ENCODE peak calls at places on chromosomes 5 and 9, in seven cellular contexts. N is fibroblast of lung, H is lung, Z is heart right ventricle, C is Caco-2, A is cardiac fibroblast, Q is dorsolateral prefrontal cortex. P is an unnamed sample.

GRCh38 chr5:66958984-66959641 is 237.5 kb downstream of the CD180 start:
- DNase-seq in A (peak), H (peak), C (no peak), Q (peak), Z (peak), N (peak), P (peak)

GRCh38 chr5:55407059-55407684 is 99.4 kb downstream of the MTREX start:
- DNase-seq in A (peak), N (peak), C (no peak), H (no peak), Z (peak), Q (no peak), P (peak)

GRCh38 chr9:76887951-76888350 is 18.0 kb downstream of the PRUNE2 start:
- DNase-seq in Z (no peak), Q (no peak), A (no peak), H (no peak), C (no peak), N (peak), P (no peak)

GRCh38 chr5:35853652-35854051 is 3.0 kb upstream of the IL7R start:
- DNase-seq in C (no peak), A (no peak), Q (no peak), H (no peak), Z (no peak), N (no peak), P (no peak)

GRCh38 chr9:115746496-115746895 is 407.1 kb upstream of the PAPPA start:
- DNase-seq in Q (no peak), H (no peak), N (peak), Z (no peak), A (no peak), C (no peak), P (no peak)

GRCh38 chr5:148421661-148422060 is 37.9 kb downstream of the FBXO38 start:
- DNase-seq in C (no peak), A (no peak), Z (no peak), N (no peak), Q (no peak), H (no peak), P (no peak)

GRCh38 chr5:82168294-82168693 is 109.9 kb downstream of the RPS23 start:
- DNase-seq in N (peak), Z (no peak), Q (no peak), A (no peak), H (no peak), C (no peak), P (no peak)

GRCh38 chr9:80144856-80145255 is 573.1 kb downstream of the TLE4 start:
- DNase-seq in Z (no peak), C (no peak), N (no peak), Q (no peak), A (no peak), H (no peak), P (no peak)

GRCh38 chr9:75088646-75089368 is 493 bp downstream of the OSTF1 start:
- DNase-seq in Z (peak), N (peak), C (peak), Q (no peak), H (peak), A (peak), P (peak)

GRCh38 chr9:35649431-35650340 is 1.0 kb downstream of the SIT1 start:
- DNase-seq in N (no peak), H (no peak), C (no peak), A (peak), Q (no peak), Z (no peak), P (peak)

GRCh38 chr9:108813951-108814601 is 41.7 kb downstream of the ACTL7B start:
- DNase-seq in C (no peak), N (peak), Z (peak), A (peak), H (no peak), Q (no peak), P (peak)

GRCh38 chr9:127279717-127280285 is 15.2 kb downstream of the GARNL3 start:
- DNase-seq in A (no peak), N (no peak), Q (no peak), C (no peak), Z (no peak), H (no peak), P (no peak)

GRCh38 chr9:108837530-108837929 is 18.3 kb downstream of the ACTL7B start:
- DNase-seq in N (no peak), A (no peak), Z (no peak), C (no peak), H (no peak), Q (no peak), P (no peak)

GRCh38 chr5:149672701-149673455 is 57.2 kb upstream of the PPARGC1B start:
- DNase-seq in C (no peak), N (no peak), H (no peak), Q (no peak), Z (no peak), A (no peak), P (no peak)

GRCh38 chr5:73095564-73096238 is 24.7 kb upstream of the TMEM171 start:
- DNase-seq in N (peak), Z (no peak), Q (no peak), A (no peak), C (no peak), H (no peak), P (no peak)

GRCh38 chr9:7210854-7211637 is 453.3 kb downstream of the KDM4C start:
- DNase-seq in Q (no peak), N (no peak), C (no peak), Z (no peak), H (no peak), A (no peak), P (no peak)

GRCh38 chr9:91001146-91001611 is 199.6 kb downstream of the SYK start:
- DNase-seq in N (peak), C (no peak), A (peak), Q (no peak), Z (no peak), H (no peak), P (peak)

GRCh38 chr9:136996361-136997281 is at the start of gene CLIC3:
- DNase-seq in H (peak), N (peak), A (no peak), Q (no peak), Z (no peak), C (peak), P (no peak)

GRCh38 chr5:124453221-124454032 is 293.0 kb downstream of the ZNF608 start:
- DNase-seq in Z (no peak), A (peak), Q (no peak), H (no peak), N (peak), C (no peak), P (peak)

GRCh38 chr9:134329576-134329855 is 3.3 kb downstream of the RXRA start:
- DNase-seq in Z (no peak), Q (no peak), C (no peak), H (no peak), A (no peak), N (no peak), P (no peak)

GRCh38 chr5:3249401-3249800 is 346.2 kb upstream of the IRX1 start:
- DNase-seq in H (no peak), Q (no peak), N (no peak), C (no peak), Z (no peak), A (no peak), P (no peak)

GRCh38 chr5:172906436-172906835 is 52.8 kb upstream of the RPL26L1 start:
- DNase-seq in A (peak), H (no peak), N (peak), Q (no peak), C (no peak), Z (no peak), P (peak)

GRCh38 chr9:70262384-70262783 is 3.6 kb downstream of the SMC5 start:
- DNase-seq in A (no peak), C (no peak), Z (no peak), H (no peak), N (no peak), Q (no peak), P (no peak)
- H3K4me3 ChIP-seq in A (no peak), C (no peak), Z (no peak), H (no peak), N (no peak), Q (no peak), P (no peak)

GRCh38 chr5:60887096-60887495 is 43.0 kb upstream of the ELOVL7 start:
- DNase-seq in H (no peak), A (no peak), Z (no peak), Q (no peak), C (no peak), N (no peak), P (no peak)

GRCh38 chr5:60888359-60889061 is 44.4 kb upstream of the ELOVL7 start:
- DNase-seq in A (no peak), H (no peak), C (no peak), Q (no peak), Z (no peak), N (no peak), P (no peak)

GRCh38 chr5:60886158-60886557 is 42.1 kb upstream of the ELOVL7 start:
- DNase-seq in H (no peak), Z (no peak), C (no peak), A (no peak), Q (no peak), N (no peak), P (no peak)

DNA sequence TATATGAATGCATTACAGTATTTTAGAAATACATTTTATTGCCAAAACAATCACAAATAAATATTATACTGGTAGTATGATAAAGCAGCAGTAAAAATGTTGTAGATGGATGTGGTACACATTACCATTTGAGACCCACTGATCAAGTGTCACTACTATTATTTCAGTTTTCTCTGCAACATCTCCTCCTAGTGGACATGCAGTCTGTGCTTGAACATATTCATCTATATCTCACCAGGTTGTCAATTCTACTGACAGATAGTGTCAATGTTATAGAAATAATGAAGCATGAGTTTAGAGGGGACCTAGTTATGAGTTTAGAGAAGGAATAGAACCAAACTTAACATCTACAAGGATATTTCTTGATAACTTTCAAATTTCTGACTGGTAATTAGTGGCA is 39.2 kb upstream of the ELOVL7 start:
- DNase-seq in Z (no peak), Q (no peak), A (peak), N (no peak), C (no peak), H (no peak), P (peak)
- TF ChIP-seq CTCF in Z (no peak), Q (peak), A (peak), N (peak), C (peak), H (no peak), P (peak)

GRCh38 chr5:40410231-40410861 is 269.4 kb upstream of the PTGER4 start:
- DNase-seq in H (no peak), Z (peak), A (peak), N (peak), C (no peak), Q (no peak), P (peak)

GRCh38 chr5:40409600-40409999 is 270.1 kb upstream of the PTGER4 start:
- DNase-seq in N (no peak), A (no peak), Q (no peak), H (no peak), C (no peak), Z (no peak), P (no peak)

GRCh38 chr5:40414922-40415321 is 264.8 kb upstream of the PTGER4 start:
- DNase-seq in A (no peak), Q (no peak), C (no peak), H (no peak), Z (no peak), N (no peak), P (no peak)

GRCh38 chr5:40413747-40414146 is 266.0 kb upstream of the PTGER4 start:
- DNase-seq in Q (no peak), Z (no peak), A (peak), H (no peak), C (no peak), N (no peak), P (peak)

GRCh38 chr5:40410939-40411635 is 268.6 kb upstream of the PTGER4 start:
- DNase-seq in H (no peak), Z (peak), C (no peak), Q (no peak), A (peak), N (peak), P (peak)
- H3K4me3 ChIP-seq in H (no peak), Z (no peak), C (no peak), Q (no peak), A (no peak), N (no peak), P (no peak)

DNA sequence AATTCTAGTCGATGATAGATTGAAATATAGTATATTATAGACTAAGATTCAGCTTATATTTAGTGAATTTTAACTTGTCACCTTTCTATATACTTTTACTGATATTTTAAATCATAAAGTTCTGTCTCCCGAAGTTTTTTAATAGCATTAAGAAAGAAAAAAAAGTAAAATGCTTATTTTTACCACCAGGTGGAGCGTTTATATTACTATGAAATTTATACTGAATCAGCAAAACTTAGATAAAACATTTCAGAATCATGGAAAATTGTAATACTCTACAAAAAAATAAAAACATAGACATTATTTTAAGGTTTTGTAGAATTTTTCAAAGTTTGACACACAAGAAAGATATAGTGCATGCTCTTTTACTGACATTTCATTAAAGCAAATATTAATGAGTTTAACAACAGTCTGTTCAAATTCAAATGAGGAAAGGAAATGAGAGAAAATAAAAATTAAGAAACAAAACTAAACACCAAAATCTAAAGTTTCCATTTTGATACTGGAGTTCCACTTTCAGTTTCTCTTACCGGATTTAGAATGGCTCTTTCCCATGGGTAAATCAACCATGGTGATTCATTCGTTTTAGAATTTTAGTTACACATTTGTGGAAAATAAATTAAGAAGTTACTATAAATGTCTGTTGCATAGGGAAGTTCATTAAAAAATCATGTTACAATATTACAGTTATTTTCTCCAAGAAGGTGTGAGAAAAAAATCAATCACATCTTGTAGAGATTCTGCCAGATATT is 1035.3 kb downstream of the CDH12 start:
- DNase-seq in Z (no peak), C (no peak), H (no peak), N (no peak), A (no peak), Q (no peak), P (peak)
- TF ChIP-seq CTCF in Z (peak), C (no peak), H (no peak), N (no peak), A (peak), Q (peak), P (peak)

P was measured in fibroblast of pulmonary artery.